ENCODE peak calls at places on chromosomes 5 and 9, in ten cellular contexts. A is choroid plexus epithelial cell; J is lower lobe of right lung; U is CD8-positive, alpha-beta T cell; M is NCI-H524; V is neural progenitor cell; K is germinal center; T is non-pigmented ciliary epithelial cell; D is vagina; R is NCI-H345. E is an unnamed sample.
A peak's percentile ranks its signal among the peaks of the same experiment; 100 is the strongest.

GRCh38 chr9:122379340-122379739 is 8.5 kb downstream of the PTGS1 start:
- DNase-seq in V (no peak), J (no peak), A (no peak), T (no peak), M (no peak), K (no peak), D (no peak), U (no peak), R (no peak), E (no peak)

GRCh38 chr5:156559955-156560354 is 233.0 kb downstream of the SGCD start:
- DNase-seq in A (no peak), J (no peak), M (no peak), V (no peak), K (no peak), D (no peak), U (no peak), T (no peak), R (no peak), E (no peak)

GRCh38 chr5:2710910-2711309 is 40.6 kb downstream of the IRX2 start:
- DNase-seq in M (no peak), K (no peak), U (no peak), T (no peak), A (peak; percentile 1), J (no peak), D (no peak), V (no peak), R (no peak), E (no peak)

GRCh38 chr9:133508046-133508445 is 16.7 kb downstream of the MYMK start:
- DNase-seq in V (no peak), R (no peak), U (no peak), A (no peak), T (no peak), K (no peak), J (no peak), D (no peak), M (no peak), E (no peak)

GRCh38 chr9:137708590-137709284 is 89.9 kb downstream of the EHMT1 start:
- DNase-seq in T (no peak), V (no peak), D (no peak), R (no peak), J (no peak), M (no peak), A (no peak), K (no peak), U (no peak), E (no peak)

GRCh38 chr9:75658301-75658919 is 232.1 kb upstream of the PCSK5 start:
- DNase-seq in M (no peak), J (no peak), T (peak; percentile 35), D (no peak), U (no peak), K (no peak), A (peak; percentile 45), R (no peak), V (no peak), E (no peak)

GRCh38 chr5:10485142-10485795 is 43.6 kb downstream of the ROPN1L start:
- DNase-seq in M (peak; percentile 98), A (peak; percentile 99), R (no peak), V (no peak), U (no peak), J (peak; percentile 56), K (peak; percentile 43), T (peak; percentile 92), D (no peak), E (no peak)

GRCh38 chr5:124252094-124252750 is 494.2 kb downstream of the ZNF608 start:
- DNase-seq in R (peak; percentile 46), V (peak; percentile 52), U (no peak), M (peak; percentile 23), K (no peak), J (no peak), A (peak; percentile 56), T (no peak), D (no peak), E (no peak)

GRCh38 chr5:17269201-17269600 is 51.8 kb downstream of the BASP1 start:
- DNase-seq in J (no peak), U (no peak), V (no peak), K (peak; percentile 35), A (no peak), R (no peak), T (no peak), D (no peak), M (no peak), E (no peak)

GRCh38 chr5:99940540-99940939 is 594.6 kb upstream of the FAM174A start:
- DNase-seq in T (no peak), J (no peak), U (no peak), V (no peak), A (no peak), D (no peak), R (no peak), K (no peak), M (no peak), E (no peak)

GRCh38 chr5:63262191-63262981 is 683.8 kb downstream of the LRRC70 start:
- DNase-seq in V (no peak), A (peak; percentile 80), K (no peak), T (peak; percentile 30), R (no peak), U (no peak), D (no peak), M (no peak), J (no peak), E (no peak)

GRCh38 chr5:61416410-61416809 is 84.4 kb downstream of the ZSWIM6 start:
- DNase-seq in A (peak; percentile 31), V (peak; percentile 47), U (no peak), K (no peak), R (no peak), D (no peak), M (no peak), T (no peak), J (no peak), E (no peak)